ENCODE peak calls at places on chromosome 7, in four cellular contexts. Q is fibroblast of the aortic adventitia, G is IMR-90, W is HFFc6. K is an unnamed sample.

GRCh38 chr7:136958016-136958415 is 89.6 kb downstream of the CHRM2 start:
- DNase-seq in W (no peak), Q (no peak), G (peak), K (no peak)

GRCh38 chr7:73647725-73648592 is 19.7 kb upstream of the VPS37D start:
- DNase-seq in Q (no peak), G (no peak), W (no peak), K (no peak)

GRCh38 chr7:27689045-27689877 is 26.6 kb upstream of the HIBADH start:
- DNase-seq in Q (peak), W (peak), G (peak), K (no peak)

GRCh38 chr7:29350351-29350750 is 155.8 kb downstream of the CHN2 start:
- DNase-seq in G (no peak), W (no peak), Q (no peak), K (no peak)

GRCh38 chr7:81161459-81162075 is 242.7 kb upstream of the SEMA3C start:
- DNase-seq in G (peak), Q (peak), W (peak), K (no peak)

GRCh38 chr7:152465118-152465387 is 29.2 kb upstream of the KMT2C start:
- DNase-seq in G (no peak), Q (no peak), W (no peak), K (no peak)

GRCh38 chr7:125391921-125392320 is 462.3 kb upstream of the POT1 start:
- DNase-seq in Q (peak), G (no peak), W (no peak), K (no peak)

GRCh38 chr7:18459439-18459838 is 36.1 kb upstream of the HDAC9 start:
- DNase-seq in Q (no peak), W (no peak), G (no peak), K (no peak)

GRCh38 chr7:41467596-41467995 is 235.3 kb downstream of the INHBA start:
- DNase-seq in Q (no peak), G (no peak), W (no peak), K (no peak)

GRCh38 chr7:132804849-132805485 is 228.7 kb upstream of the PLXNA4 start:
- DNase-seq in W (no peak), G (no peak), Q (no peak), K (no peak)

GRCh38 chr7:82839555-82839954 is 323.1 kb downstream of the PCLO start:
- DNase-seq in G (no peak), W (no peak), Q (no peak), K (no peak)

GRCh38 chr7:28570970-28571288 is 158.6 kb downstream of the CREB5 start:
- DNase-seq in Q (no peak), G (peak), W (peak), K (no peak)

GRCh38 chr7:82358009-82358578 is 85.5 kb downstream of the CACNA2D1 start:
- DNase-seq in G (no peak), Q (no peak), W (no peak), K (no peak)

GRCh38 chr7:116786791-116787443 is 75.5 kb upstream of the CAPZA2 start:
- DNase-seq in W (peak), G (peak), Q (peak), K (no peak)

GRCh38 chr7:45203947-45204445 is 46.4 kb downstream of the RAMP3 start:
- DNase-seq in Q (peak), W (peak), G (peak), K (no peak)

GRCh38 chr7:55641273-55641691 is 69.0 kb upstream of the VOPP1 start:
- DNase-seq in G (peak), W (peak), Q (peak), K (no peak)

GRCh38 chr7:105791926-105792325 is 84.5 kb downstream of the ATXN7L1 start:
- DNase-seq in W (no peak), Q (no peak), G (no peak), K (no peak)

GRCh38 chr7:24346129-24346528 is 62.1 kb downstream of the NPY start:
- DNase-seq in G (no peak), Q (no peak), W (no peak), K (no peak)

GRCh38 chr7:3436746-3437145 is 135.7 kb downstream of the SDK1 start:
- DNase-seq in Q (peak), W (no peak), G (peak), K (no peak)

GRCh38 chr7:86653919-86654659 is 10.4 kb downstream of the GRM3 start:
- DNase-seq in W (no peak), Q (no peak), G (no peak), K (no peak)

GRCh38 chr7:16891338-16891737 is 9.6 kb upstream of the AGR3 start:
- DNase-seq in W (peak), G (peak), Q (peak), K (no peak)

GRCh38 chr7:92797284-92797683 is 39.1 kb downstream of the CDK6 start:
- DNase-seq in G (peak), W (peak), Q (peak), K (no peak)

GRCh38 chr7:22288212-22288611 is 68.7 kb downstream of the RAPGEF5 start:
- DNase-seq in G (no peak), Q (no peak), W (no peak), K (no peak)

GRCh38 chr7:117281562-117281961 is 41.3 kb downstream of the WNT2 start:
- DNase-seq in W (no peak), Q (peak), G (no peak), K (no peak)

GRCh38 chr7:146150153-146150552 is 33.6 kb downstream of the CNTNAP2 start:
- DNase-seq in G (no peak), W (no peak), Q (peak), K (no peak)

GRCh38 chr7:119377861-119378260 is 895.1 kb upstream of the KCND2 start:
- DNase-seq in G (no peak), W (no peak), Q (no peak), K (no peak)

GRCh38 chr7:73966062-73966940 is 61.7 kb upstream of the ELN start:
- DNase-seq in G (no peak), W (no peak), Q (peak), K (no peak)

GRCh38 chr7:104973909-104974415 is 40.0 kb upstream of the KMT2E start:
- DNase-seq in G (peak), Q (peak), W (peak), K (no peak)

GRCh38 chr7:129271500-129272355 is 46.9 kb downstream of the AHCYL2 start:
- DNase-seq in G (peak), W (peak), Q (peak), K (no peak)

GRCh38 chr7:101108961-101109360 is 17.9 kb upstream of the SERPINE1 start:
- DNase-seq in Q (no peak), W (no peak), G (no peak), K (no peak)

GRCh38 chr7:80825499-80825898 is 93.4 kb downstream of the SEMA3C start:
- DNase-seq in G (no peak), Q (no peak), W (no peak), K (no peak)

GRCh38 chr7:21059069-21059468 is 272.4 kb upstream of the SP8 start:
- DNase-seq in W (no peak), Q (no peak), G (no peak), K (no peak)

GRCh38 chr7:130063036-130063435 is 7.3 kb upstream of the KLHDC10 start:
- DNase-seq in W (peak), G (peak), Q (peak), K (no peak)

GRCh38 chr7:129529643-129530042 is 27.3 kb downstream of the SMKR1 start:
- DNase-seq in G (no peak), W (no peak), Q (no peak), K (no peak)

GRCh38 chr7:24115661-24116060 is 168.3 kb upstream of the NPY start:
- DNase-seq in W (no peak), Q (no peak), G (no peak), K (no peak)

GRCh38 chr7:50362712-50363282 is 58.3 kb downstream of the IKZF1 start:
- DNase-seq in Q (no peak), W (no peak), G (no peak), K (no peak)

GRCh38 chr7:1444925-1445322 is 14.3 kb downstream of the MICALL2 start:
- DNase-seq in Q (no peak), W (no peak), G (no peak), K (no peak)